ENCODE peak calls at places on chromosomes 12 and 14, in seven cellular contexts. R, Y, O, Z, V, M and U are unnamed samples.

GRCh38 chr12:81598205-81598604 is 160.9 kb downstream of the PPFIA2 start:
- DNase-seq in V (no peak), Z (no peak), Y (peak; percentile 2), R (no peak), M (no peak), O (no peak), U (no peak)

GRCh38 chr14:80798211-80798610 is 143.3 kb downstream of the CEP128 start:
- DNase-seq in Z (no peak), V (peak; percentile 31), M (no peak), Y (no peak), O (no peak), R (no peak), U (no peak)

GRCh38 chr14:90453401-90453951 is 56.6 kb downstream of the CALM1 start:
- DNase-seq in Z (no peak), R (no peak), V (peak; percentile 26), M (no peak), O (no peak), Y (no peak), U (no peak)

GRCh38 chr12:100871335-100871734 is 76.8 kb downstream of the ANO4 start:
- DNase-seq in O (no peak), R (no peak), V (no peak), M (no peak), Z (no peak), Y (no peak), U (no peak)

GRCh38 chr12:80490329-80490728 is 46.3 kb downstream of the PTPRQ start:
- DNase-seq in M (no peak), R (peak; percentile 22), O (no peak), V (no peak), Y (no peak), Z (no peak), U (no peak)

GRCh38 chr12:11901687-11902524 is 168.8 kb upstream of the BCL2L14 start:
- DNase-seq in V (no peak), R (no peak), Z (no peak), O (no peak), M (no peak), Y (no peak), U (no peak)

GRCh38 chr14:98963610-98964009 is 308.4 kb downstream of the BCL11B start:
- DNase-seq in M (no peak), Y (no peak), V (no peak), R (no peak), O (no peak), Z (no peak), U (no peak)

GRCh38 chr14:93493054-93493453 is 62.3 kb downstream of the UNC79 start:
- DNase-seq in Z (no peak), Y (no peak), R (no peak), V (no peak), O (no peak), M (no peak), U (no peak)

GRCh38 chr14:53626771-53627170 is 329.9 kb downstream of the BMP4 start:
- DNase-seq in Z (no peak), R (no peak), V (no peak), O (no peak), Y (no peak), M (no peak), U (no peak)

GRCh38 chr12:116827432-116827831 is 53.8 kb downstream of the HRK start:
- DNase-seq in Z (no peak), Y (no peak), R (no peak), V (no peak), M (no peak), O (no peak), U (no peak)

GRCh38 chr12:5537771-5538170 is 105.9 kb downstream of the NTF3 start:
- DNase-seq in R (no peak), O (no peak), Z (no peak), M (no peak), Y (no peak), V (no peak), U (no peak)

GRCh38 chr14:32407170-32407569 is 78.1 kb downstream of the AKAP6 start:
- DNase-seq in R (no peak), M (no peak), Z (no peak), O (no peak), Y (no peak), V (peak; percentile 53), U (no peak)

GRCh38 chr12:115993715-115994114 is 283.8 kb downstream of the MED13L start:
- DNase-seq in Y (no peak), Z (no peak), O (no peak), R (no peak), M (no peak), V (peak; percentile 28), U (no peak)

GRCh38 chr12:8077207-8077606 is 4.9 kb upstream of the NECAP1 start:
- DNase-seq in R (no peak), V (peak; percentile 39), Z (no peak), Y (peak; percentile 80), M (no peak), O (no peak), U (no peak)

GRCh38 chr12:61993734-61994345 is 266.4 kb upstream of the USP15 start:
- DNase-seq in V (peak; percentile 25), R (peak; percentile 68), Z (no peak), O (no peak), M (peak; percentile 43), Y (peak; percentile 67), U (no peak)

GRCh38 chr12:67720383-67720856 is 71.9 kb downstream of the DYRK2 start:
- DNase-seq in M (peak; percentile 53), V (peak; percentile 69), O (no peak), Z (peak; percentile 19), Y (peak; percentile 20), R (no peak), U (no peak)

GRCh38 chr12:95201056-95201670 is 16.1 kb downstream of the FGD6 start:
- DNase-seq in Y (peak; percentile 80), M (peak; percentile 89), V (no peak), Z (no peak), R (no peak), O (no peak), U (no peak)

GRCh38 chr12:42590324-42590934 is 883 bp upstream of the PRICKLE1 start:
- DNase-seq in O (peak; percentile 28), Y (peak; percentile 44), V (peak; percentile 27), Z (peak; percentile 39), M (peak; percentile 35), R (peak; percentile 39), U (no peak)

DNA sequence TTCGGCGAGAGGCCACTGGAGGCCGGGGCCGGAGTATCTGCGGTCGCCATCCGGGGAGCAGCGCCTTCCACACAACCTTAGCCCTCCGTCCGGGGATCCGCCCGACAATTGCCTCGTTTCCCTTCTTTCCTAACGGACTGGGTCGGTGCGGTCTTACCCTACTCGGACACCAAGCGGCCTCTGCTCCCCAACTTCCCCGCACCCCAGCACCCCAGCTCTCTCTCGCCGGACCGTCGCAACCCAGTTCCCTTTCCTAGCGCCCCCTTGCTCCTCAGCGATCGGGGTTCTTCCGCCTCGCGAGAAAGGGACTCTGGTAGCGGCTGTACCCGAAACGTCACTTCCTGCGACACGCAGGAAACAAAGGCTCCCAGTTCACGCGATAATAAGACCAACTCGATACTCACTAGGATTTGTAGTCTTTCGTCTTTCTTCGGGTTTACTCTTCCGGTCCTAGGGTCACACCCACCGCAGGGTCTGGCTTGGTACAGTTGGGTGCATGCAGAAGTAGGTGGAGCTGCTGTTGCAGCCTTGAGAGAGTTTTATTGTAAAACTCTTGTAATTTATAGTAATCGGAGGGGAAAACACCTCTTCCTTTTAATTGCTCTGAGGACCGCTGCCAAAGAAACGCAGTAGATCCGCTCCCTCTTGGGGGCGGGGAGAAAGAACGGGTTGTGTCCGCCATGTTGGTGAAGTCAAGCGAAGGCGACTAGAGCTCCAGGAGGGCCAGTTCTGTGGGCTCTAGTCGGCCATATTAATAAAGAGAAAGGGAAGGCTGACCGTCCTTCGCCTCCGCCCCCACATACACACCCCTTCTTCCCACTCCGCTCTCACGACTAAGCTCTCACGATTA is at the start of the genes THAP2 and ZFC3H1:
- DNase-seq in Y (peak; percentile 99), R (peak; percentile 98), V (peak; percentile 100), O (peak; percentile 96), M (peak; percentile 99), Z (peak; percentile 89), U (peak; percentile 90)
- TF ChIP-seq CTCF in Y (peak; percentile 9), R (peak; percentile 42), V (peak; percentile 38), O (no peak), M (peak; percentile 21), Z (peak; percentile 20), U (no peak)

DNA sequence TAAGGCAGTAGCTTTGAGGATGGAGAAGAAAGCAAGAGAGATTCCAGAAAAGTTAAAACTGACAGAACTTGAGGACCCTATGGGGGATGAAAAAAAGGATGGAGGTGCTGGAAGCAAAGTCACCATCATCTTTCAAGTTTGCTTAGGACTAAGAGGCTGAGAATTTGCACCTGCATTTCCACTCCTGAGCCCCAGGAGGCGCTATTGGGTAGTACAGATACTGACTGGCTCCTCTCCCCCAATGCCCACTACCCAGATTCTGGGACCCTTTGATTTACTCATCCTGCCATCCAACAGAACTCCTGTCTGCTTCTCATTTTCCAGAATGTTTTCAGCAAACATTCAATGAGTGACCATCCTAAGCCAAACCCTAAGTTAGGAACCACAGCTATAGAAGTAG is 34.0 kb upstream of the CMKLR1 start:
- DNase-seq in Z (no peak), M (no peak), Y (no peak), V (no peak), O (no peak), R (peak; percentile 11), U (no peak)
- TF ChIP-seq CTCF in Z (no peak), M (no peak), Y (peak; percentile 28), V (peak; percentile 15), O (no peak), R (peak; percentile 53), U (peak; percentile 56)

DNA sequence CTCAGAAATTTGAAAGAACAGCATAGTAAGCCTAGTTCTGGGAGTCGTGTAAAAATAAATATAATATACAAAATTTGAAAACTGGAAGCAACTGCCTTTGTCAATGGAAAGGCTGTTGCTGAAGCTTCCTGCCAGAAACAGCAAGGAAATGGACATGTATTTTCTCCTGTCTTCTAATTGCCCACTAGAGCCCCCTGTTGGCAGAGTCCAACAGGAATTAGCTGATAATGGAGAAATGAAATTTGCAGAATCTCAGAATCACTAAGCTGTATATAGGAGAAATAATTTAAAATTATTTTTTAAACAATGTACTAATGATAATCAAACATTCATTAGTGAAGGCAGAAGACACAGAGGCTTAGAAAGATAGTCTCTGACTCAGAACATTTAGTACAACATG is 414.8 kb downstream of the SLC6A15 start:
- DNase-seq in R (peak; percentile 9), O (no peak), M (peak; percentile 35), Y (peak; percentile 46), Z (no peak), V (peak; percentile 55), U (no peak)
- TF ChIP-seq CTCF in R (peak; percentile 50), O (no peak), M (peak; percentile 37), Y (peak; percentile 24), Z (no peak), V (peak; percentile 59), U (peak; percentile 21)

DNA sequence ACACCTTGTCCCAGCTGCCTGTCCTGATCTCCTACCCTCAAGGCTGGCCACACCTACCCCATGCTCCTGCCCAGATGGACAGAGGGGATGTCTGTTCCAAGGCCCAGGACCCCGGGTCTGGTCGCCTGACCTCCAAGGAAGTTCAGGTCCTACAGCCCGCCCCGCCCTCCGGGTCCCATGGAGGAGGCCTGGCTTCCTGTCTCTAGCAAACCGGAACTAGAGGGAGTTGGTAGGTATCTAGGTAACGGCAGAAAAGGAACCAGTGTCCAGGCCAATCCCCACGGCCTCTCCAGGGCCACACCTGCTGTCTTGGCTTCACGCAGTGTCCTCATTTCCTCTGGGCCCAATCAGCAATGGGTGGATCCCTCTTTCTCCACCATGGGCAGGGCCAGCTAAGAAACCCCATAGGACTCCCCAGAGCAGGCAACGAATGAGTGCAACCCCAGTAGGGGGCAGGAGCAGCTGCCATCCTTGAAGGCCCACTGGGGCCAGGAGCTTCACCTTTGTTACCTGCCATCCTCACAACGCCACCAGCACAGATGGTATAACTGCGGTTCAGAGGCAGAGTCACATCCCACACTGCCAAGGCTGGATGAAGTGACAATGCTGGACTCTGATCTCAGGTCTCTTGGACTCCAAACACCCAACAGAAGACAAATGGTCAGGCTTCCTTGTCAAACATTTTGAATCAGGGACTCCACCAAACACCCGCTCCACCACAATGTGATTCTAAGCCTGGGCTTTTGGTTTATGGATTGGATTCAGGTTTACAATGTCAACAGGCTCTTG is 25.1 kb upstream of the RPLP0 start:
- DNase-seq in M (no peak), R (no peak), O (no peak), Y (peak; percentile 47), V (no peak), Z (peak; percentile 22), U (no peak)
- TF ChIP-seq CTCF in M (no peak), R (no peak), O (no peak), Y (peak; percentile 23), V (no peak), Z (no peak), U (no peak)